ENCODE peak calls at places on chromosomes 16 and 17, in ten cellular contexts. E, P, Z, F, N, V, C, Y, M and X are unnamed samples.

GRCh38 chr16:23508589-23509440 is 1.5 kb downstream of the GGA2 start:
- DNase-seq in E (peak), P (no peak), Z (no peak), F (no peak), N (no peak), V (no peak), C (no peak), Y (no peak), M (no peak), X (no peak)

GRCh38 chr16:46916980-46917379 is 32.8 kb downstream of the GPT2 start:
- DNase-seq in E (no peak), P (peak), Z (no peak), F (no peak), N (peak), V (no peak), C (no peak), Y (peak), M (no peak), X (no peak)

GRCh38 chr16:68744744-68745280 is 7.7 kb downstream of the CDH1 start:
- DNase-seq in E (peak), P (no peak), Z (no peak), F (no peak), N (peak), V (no peak), C (peak), Y (peak), M (no peak), X (peak)

GRCh38 chr17:55327225-55328088 is 62.7 kb downstream of the HLF start:
- DNase-seq in E (peak), P (no peak), Z (no peak), F (no peak), N (no peak), V (no peak), C (no peak), Y (no peak), M (no peak), X (no peak)

GRCh38 chr16:46920402-46921068 is 36.4 kb downstream of the GPT2 start:
- DNase-seq in E (no peak), P (no peak), Z (no peak), F (peak), N (no peak), V (no peak), C (peak), Y (no peak), M (no peak), X (no peak)

GRCh38 chr17:38970804-38971203 is 3.6 kb upstream of the FBXO47 start:
- DNase-seq in E (no peak), P (no peak), Z (no peak), F (no peak), N (no peak), V (no peak), C (no peak), Y (no peak), M (no peak), X (no peak)

GRCh38 chr17:39064374-39064773 is 87.1 kb downstream of the PLXDC1 start:
- DNase-seq in E (no peak), P (no peak), Z (no peak), F (no peak), N (peak), V (no peak), C (no peak), Y (no peak), M (no peak), X (peak)

GRCh38 chr16:27769561-27770222 is 219.7 kb downstream of the KATNIP start:
- DNase-seq in E (no peak), P (peak), Z (no peak), F (no peak), N (peak), V (no peak), C (no peak), Y (no peak), M (no peak), X (peak)

GRCh38 chr16:50685456-50686058 is 4.4 kb upstream of the SNX20 start:
- DNase-seq in E (no peak), P (no peak), Z (no peak), F (no peak), N (no peak), V (no peak), C (no peak), Y (no peak), M (no peak), X (no peak)

GRCh38 chr17:78330570-78331224 is 29.2 kb downstream of the SOCS3 start:
- DNase-seq in E (no peak), P (peak), Z (no peak), F (no peak), N (no peak), V (no peak), C (no peak), Y (peak), M (peak), X (no peak)

GRCh38 chr17:78332991-78333390 is 26.9 kb downstream of the SOCS3 start:
- DNase-seq in E (no peak), P (no peak), Z (no peak), F (no peak), N (no peak), V (no peak), C (no peak), Y (no peak), M (no peak), X (no peak)

GRCh38 chr17:78329263-78330059 is 30.4 kb downstream of the SOCS3 start:
- DNase-seq in E (no peak), P (no peak), Z (no peak), F (no peak), N (peak), V (no peak), C (no peak), Y (no peak), M (no peak), X (no peak)

GRCh38 chr17:78335176-78335575 is 24.7 kb downstream of the SOCS3 start:
- DNase-seq in E (no peak), P (no peak), Z (no peak), F (no peak), N (no peak), V (no peak), C (no peak), Y (no peak), M (no peak), X (no peak)

DNA sequence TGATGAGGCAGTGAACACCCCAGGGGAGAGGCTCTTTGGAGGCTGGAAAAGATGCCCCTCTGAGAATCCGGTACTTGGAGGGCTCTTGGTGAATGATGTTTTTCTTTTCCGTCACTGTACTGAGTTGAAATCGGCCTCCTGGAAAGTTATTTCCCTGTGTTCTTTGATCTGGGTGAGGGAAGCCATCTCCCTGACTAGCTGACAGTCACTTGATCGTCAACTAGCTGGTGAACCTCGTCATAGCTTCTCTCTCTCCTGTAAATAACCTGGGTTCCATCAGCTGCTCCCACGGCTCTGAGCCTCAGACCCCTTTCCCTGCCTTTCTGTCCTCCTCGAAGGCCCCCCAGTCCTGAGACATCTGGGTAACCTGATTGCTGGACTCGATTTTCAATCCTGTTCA is 27.3 kb downstream of the SOCS3 start:
- DNase-seq in E (no peak), P (no peak), Z (no peak), F (no peak), N (no peak), V (no peak), C (no peak), Y (no peak), M (no peak), X (no peak)
- H3K4me3 ChIP-seq in E (no peak), P (no peak), Z (no peak), F (no peak), N (no peak), V (no peak), C (no peak), Y (no peak), M (no peak), X (no peak)

DNA sequence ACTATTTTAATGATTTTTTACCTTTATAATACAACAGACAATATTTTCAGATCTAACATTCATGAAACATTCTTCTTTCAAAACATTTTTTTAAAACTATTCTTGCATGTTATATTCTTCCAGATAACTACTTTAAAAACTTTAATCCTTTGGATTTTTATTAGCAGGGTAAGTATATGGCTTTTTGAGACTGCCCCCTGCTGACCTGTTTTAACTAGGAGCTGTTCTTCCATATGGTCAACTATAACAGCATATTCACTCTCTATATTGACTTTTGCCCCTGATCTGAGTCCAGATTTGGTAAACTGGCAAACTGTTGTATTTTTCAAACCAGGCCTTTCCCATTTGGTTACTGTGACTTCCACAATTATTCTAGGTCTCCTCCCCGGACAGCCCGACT is 16.5 kb downstream of the ZNF18 start:
- DNase-seq in E (no peak), P (no peak), Z (no peak), F (no peak), N (no peak), V (no peak), C (no peak), Y (no peak), M (no peak), X (no peak)
- TF ChIP-seq CTCF in E (peak), P (no peak), Z (no peak), F (no peak), N (peak), V (peak), C (no peak), Y (peak), M (no peak), X (no peak)

GRCh38 chr17:82895087-82895486 is 55.3 kb upstream of the ZNF750 start:
- DNase-seq in E (no peak), P (peak), Z (no peak), F (no peak), N (no peak), V (no peak), C (no peak), Y (no peak), M (no peak), X (no peak)
- H3K27ac ChIP-seq in E (no peak), P (no peak), Z (no peak), F (no peak), N (no peak), V (no peak), C (peak), Y (no peak), M (no peak), X (no peak)

GRCh38 chr17:78723001-78723796 is 58.9 kb downstream of the CYTH1 start:
- DNase-seq in E (peak), P (peak), Z (peak), F (peak), N (peak), V (peak), C (no peak), Y (no peak), M (peak), X (no peak)

GRCh38 chr17:78724999-78725398 is 57.1 kb downstream of the CYTH1 start:
- DNase-seq in E (no peak), P (no peak), Z (no peak), F (no peak), N (no peak), V (no peak), C (no peak), Y (no peak), M (no peak), X (no peak)

GRCh38 chr17:78724544-78724943 is 57.5 kb downstream of the CYTH1 start:
- DNase-seq in E (no peak), P (peak), Z (no peak), F (peak), N (no peak), V (no peak), C (peak), Y (no peak), M (no peak), X (no peak)

GRCh38 chr17:78725448-78726021 is 56.5 kb downstream of the CYTH1 start:
- DNase-seq in E (no peak), P (no peak), Z (no peak), F (no peak), N (no peak), V (no peak), C (no peak), Y (no peak), M (no peak), X (no peak)

GRCh38 chr17:78723957-78724356 is 58.1 kb downstream of the CYTH1 start:
- DNase-seq in E (no peak), P (no peak), Z (no peak), F (no peak), N (no peak), V (no peak), C (no peak), Y (no peak), M (no peak), X (no peak)
- H3K4me3 ChIP-seq in E (no peak), P (peak), Z (no peak), F (no peak), N (no peak), V (peak), C (no peak), Y (no peak), M (no peak), X (no peak)

DNA sequence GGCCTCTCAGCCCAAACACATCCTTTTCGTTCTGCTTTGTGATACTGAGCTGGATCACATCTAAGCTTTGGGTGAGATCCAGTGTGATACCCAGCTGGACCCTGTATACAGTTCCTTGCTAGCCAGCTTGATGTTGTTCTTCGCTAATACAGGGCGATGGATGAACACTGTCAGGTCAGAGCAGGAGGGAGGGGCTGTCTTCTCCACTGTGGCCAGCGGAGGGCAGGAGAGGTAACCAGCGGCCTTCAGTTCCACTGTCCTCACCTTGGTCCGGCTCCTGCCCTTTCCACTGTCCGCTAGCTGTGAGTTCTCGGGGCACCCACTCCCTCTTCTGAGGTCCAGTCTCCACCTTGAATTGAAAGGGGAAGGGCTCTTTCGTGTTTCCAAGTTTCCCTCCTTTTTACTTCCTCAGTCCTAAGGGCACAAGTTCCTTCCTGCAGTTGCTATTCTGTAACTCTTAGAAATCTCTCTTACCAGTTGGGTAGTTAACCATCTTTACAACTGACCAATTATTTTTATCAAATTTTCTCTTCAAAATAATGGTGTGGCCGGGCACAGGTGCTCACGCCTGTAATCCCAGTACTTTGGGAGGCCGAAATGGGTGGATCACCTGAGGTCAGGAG is 3.0 kb upstream of the ZNF213 start:
- DNase-seq in E (peak), P (no peak), Z (no peak), F (no peak), N (peak), V (no peak), C (peak), Y (no peak), M (no peak), X (peak)
- TF ChIP-seq CTCF in E (peak), P (peak), Z (peak), F (peak), N (peak), V (peak), C (peak), Y (peak), M (peak), X (peak)

GRCh38 chr16:69848635-69849545 is 86.8 kb downstream of the WWP2 start:
- DNase-seq in E (peak), P (peak), Z (peak), F (peak), N (peak), V (peak), C (peak), Y (no peak), M (peak), X (peak)
- H3K27ac ChIP-seq in E (peak), P (peak), Z (peak), F (peak), N (peak), V (peak), C (peak), Y (no peak), M (peak), X (peak)

DNA sequence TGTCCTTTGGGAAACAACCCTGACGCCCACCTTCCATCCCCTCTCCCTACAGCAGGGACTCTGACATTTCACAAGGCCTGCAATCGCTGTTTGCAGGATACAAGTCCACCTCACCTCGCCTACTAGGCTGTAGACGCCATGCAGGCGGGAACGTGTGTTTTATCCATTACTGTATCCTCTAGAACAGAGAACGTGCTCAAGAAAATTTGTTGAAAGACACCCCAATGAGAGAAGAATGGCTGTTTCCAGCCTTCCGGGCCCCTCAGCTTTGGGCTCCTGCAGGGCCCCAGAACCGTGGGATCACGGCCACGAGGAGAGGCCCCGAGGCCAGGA is 1.5 kb upstream of the TTYH2 start:
- DNase-seq in E (no peak), P (no peak), Z (no peak), F (peak), N (no peak), V (no peak), C (no peak), Y (no peak), M (no peak), X (no peak)
- H3K4me3 ChIP-seq in E (peak), P (peak), Z (peak), F (peak), N (peak), V (peak), C (peak), Y (no peak), M (peak), X (peak)